ENCODE peak calls at places on chromosomes 13 and 19, in six cellular contexts. One of them, this sample, is unnamed.

GRCh38 chr19:35828694-35829301 is 16.2 kb upstream of the PRODH2 start:
- DNase-seq in CD4-positive, alpha-beta memory T cell: peak
- DNase-seq in heart right ventricle: peak
- DNase-seq in stimulated activated naive CD8-positive, alpha-beta T cell treated with anti-CD3 and anti-CD28 coated beads, Interleukin-15, Interleukin-2, amounts not matched to agents 100 U/mL and 50 U/mL, for 24 hours: peak
- DNase-seq in kidney epithelial cell: peak
- DNase-seq in uterus: peak
- DNase-seq in this sample: peak

GRCh38 chr19:32240316-32240715 is 105.1 kb upstream of the ZNF507 start:
- DNase-seq in CD4-positive, alpha-beta memory T cell: no peak
- DNase-seq in uterus: no peak
- DNase-seq in stimulated activated naive CD8-positive, alpha-beta T cell treated with anti-CD3 and anti-CD28 coated beads, Interleukin-15, Interleukin-2, amounts not matched to agents 100 U/mL and 50 U/mL, for 24 hours: no peak
- DNase-seq in heart right ventricle: no peak
- DNase-seq in kidney epithelial cell: no peak
- DNase-seq in this sample: no peak

GRCh38 chr19:38898788-38899446 is 501 bp downstream of the SIRT2 start:
- DNase-seq in stimulated activated naive CD8-positive, alpha-beta T cell treated with anti-CD3 and anti-CD28 coated beads, Interleukin-15, Interleukin-2, amounts not matched to agents 100 U/mL and 50 U/mL, for 24 hours: no peak
- DNase-seq in kidney epithelial cell: no peak
- DNase-seq in heart right ventricle: no peak
- DNase-seq in CD4-positive, alpha-beta memory T cell: no peak
- DNase-seq in uterus: peak
- DNase-seq in this sample: no peak

GRCh38 chr13:95896302-95896701 is 156.9 kb downstream of the UGGT2 start:
- DNase-seq in uterus: no peak
- DNase-seq in heart right ventricle: no peak
- DNase-seq in kidney epithelial cell: no peak
- DNase-seq in stimulated activated naive CD8-positive, alpha-beta T cell treated with anti-CD3 and anti-CD28 coated beads, Interleukin-15, Interleukin-2, amounts not matched to agents 100 U/mL and 50 U/mL, for 24 hours: no peak
- DNase-seq in CD4-positive, alpha-beta memory T cell: no peak
- DNase-seq in this sample: no peak

GRCh38 chr19:53810187-53810546 is 13.9 kb downstream of the NLRP12 start:
- DNase-seq in kidney epithelial cell: no peak
- DNase-seq in CD4-positive, alpha-beta memory T cell: no peak
- DNase-seq in heart right ventricle: no peak
- DNase-seq in stimulated activated naive CD8-positive, alpha-beta T cell treated with anti-CD3 and anti-CD28 coated beads, Interleukin-15, Interleukin-2, amounts not matched to agents 100 U/mL and 50 U/mL, for 24 hours: no peak
- DNase-seq in uterus: no peak
- DNase-seq in this sample: no peak

GRCh38 chr13:34779171-34779570 is 162.9 kb upstream of the NBEA start:
- DNase-seq in kidney epithelial cell: no peak
- DNase-seq in heart right ventricle: no peak
- DNase-seq in CD4-positive, alpha-beta memory T cell: no peak
- DNase-seq in uterus: no peak
- DNase-seq in stimulated activated naive CD8-positive, alpha-beta T cell treated with anti-CD3 and anti-CD28 coated beads, Interleukin-15, Interleukin-2, amounts not matched to agents 100 U/mL and 50 U/mL, for 24 hours: no peak
- DNase-seq in this sample: no peak

GRCh38 chr19:58328999-58329398 is 2.2 kb downstream of the ZSCAN22 start:
- DNase-seq in kidney epithelial cell: no peak
- DNase-seq in uterus: no peak
- DNase-seq in CD4-positive, alpha-beta memory T cell: no peak
- DNase-seq in stimulated activated naive CD8-positive, alpha-beta T cell treated with anti-CD3 and anti-CD28 coated beads, Interleukin-15, Interleukin-2, amounts not matched to agents 100 U/mL and 50 U/mL, for 24 hours: peak
- DNase-seq in heart right ventricle: no peak
- DNase-seq in this sample: no peak

GRCh38 chr19:33419763-33420080 is 46.2 kb downstream of the CEBPG start:
- DNase-seq in uterus: no peak
- DNase-seq in stimulated activated naive CD8-positive, alpha-beta T cell treated with anti-CD3 and anti-CD28 coated beads, Interleukin-15, Interleukin-2, amounts not matched to agents 100 U/mL and 50 U/mL, for 24 hours: no peak
- DNase-seq in kidney epithelial cell: no peak
- DNase-seq in CD4-positive, alpha-beta memory T cell: no peak
- DNase-seq in heart right ventricle: no peak
- DNase-seq in this sample: no peak

GRCh38 chr19:48698046-48698445 is 2.3 kb downstream of the FUT2 start:
- DNase-seq in kidney epithelial cell: no peak
- DNase-seq in uterus: no peak
- DNase-seq in heart right ventricle: no peak
- DNase-seq in stimulated activated naive CD8-positive, alpha-beta T cell treated with anti-CD3 and anti-CD28 coated beads, Interleukin-15, Interleukin-2, amounts not matched to agents 100 U/mL and 50 U/mL, for 24 hours: no peak
- DNase-seq in CD4-positive, alpha-beta memory T cell: no peak
- DNase-seq in this sample: no peak

GRCh38 chr19:49058592-49058991 is 1.0 kb upstream of the CGB7 start:
- DNase-seq in heart right ventricle: no peak
- DNase-seq in uterus: no peak
- DNase-seq in kidney epithelial cell: no peak
- DNase-seq in stimulated activated naive CD8-positive, alpha-beta T cell treated with anti-CD3 and anti-CD28 coated beads, Interleukin-15, Interleukin-2, amounts not matched to agents 100 U/mL and 50 U/mL, for 24 hours: peak
- DNase-seq in CD4-positive, alpha-beta memory T cell: no peak
- DNase-seq in this sample: no peak

GRCh38 chr13:31175847-31176536 is 14.3 kb upstream of the HSPH1 start:
- DNase-seq in stimulated activated naive CD8-positive, alpha-beta T cell treated with anti-CD3 and anti-CD28 coated beads, Interleukin-15, Interleukin-2, amounts not matched to agents 100 U/mL and 50 U/mL, for 24 hours: no peak
- DNase-seq in kidney epithelial cell: no peak
- DNase-seq in uterus: no peak
- DNase-seq in heart right ventricle: no peak
- DNase-seq in CD4-positive, alpha-beta memory T cell: no peak
- DNase-seq in this sample: no peak

GRCh38 chr19:56538761-56539263 is at the start of gene ZFP28:
- DNase-seq in uterus: peak
- DNase-seq in CD4-positive, alpha-beta memory T cell: no peak
- DNase-seq in stimulated activated naive CD8-positive, alpha-beta T cell treated with anti-CD3 and anti-CD28 coated beads, Interleukin-15, Interleukin-2, amounts not matched to agents 100 U/mL and 50 U/mL, for 24 hours: peak
- DNase-seq in heart right ventricle: peak
- DNase-seq in kidney epithelial cell: no peak
- DNase-seq in this sample: no peak

GRCh38 chr19:15250635-15250993 is 18.4 kb upstream of the EPHX3 start:
- DNase-seq in CD4-positive, alpha-beta memory T cell: no peak
- DNase-seq in heart right ventricle: no peak
- DNase-seq in kidney epithelial cell: no peak
- DNase-seq in uterus: no peak
- DNase-seq in stimulated activated naive CD8-positive, alpha-beta T cell treated with anti-CD3 and anti-CD28 coated beads, Interleukin-15, Interleukin-2, amounts not matched to agents 100 U/mL and 50 U/mL, for 24 hours: no peak
- DNase-seq in this sample: no peak

GRCh38 chr13:59391696-59392095 is 772.0 kb downstream of the DIAPH3 start:
- DNase-seq in kidney epithelial cell: no peak
- DNase-seq in heart right ventricle: peak
- DNase-seq in uterus: peak
- DNase-seq in stimulated activated naive CD8-positive, alpha-beta T cell treated with anti-CD3 and anti-CD28 coated beads, Interleukin-15, Interleukin-2, amounts not matched to agents 100 U/mL and 50 U/mL, for 24 hours: peak
- DNase-seq in CD4-positive, alpha-beta memory T cell: peak
- DNase-seq in this sample: peak

GRCh38 chr13:113602291-113602970 is 17.9 kb downstream of the TFDP1 start:
- DNase-seq in kidney epithelial cell: no peak
- DNase-seq in CD4-positive, alpha-beta memory T cell: no peak
- DNase-seq in uterus: no peak
- DNase-seq in heart right ventricle: no peak
- DNase-seq in stimulated activated naive CD8-positive, alpha-beta T cell treated with anti-CD3 and anti-CD28 coated beads, Interleukin-15, Interleukin-2, amounts not matched to agents 100 U/mL and 50 U/mL, for 24 hours: no peak
- DNase-seq in this sample: no peak

GRCh38 chr13:113915012-113915763 is 51.3 kb upstream of the GAS6 start:
- DNase-seq in uterus: no peak
- DNase-seq in kidney epithelial cell: no peak
- DNase-seq in stimulated activated naive CD8-positive, alpha-beta T cell treated with anti-CD3 and anti-CD28 coated beads, Interleukin-15, Interleukin-2, amounts not matched to agents 100 U/mL and 50 U/mL, for 24 hours: no peak
- DNase-seq in CD4-positive, alpha-beta memory T cell: no peak
- DNase-seq in heart right ventricle: no peak
- DNase-seq in this sample: no peak

GRCh38 chr13:67139551-67139950 is 90.6 kb downstream of the PCDH9 start:
- DNase-seq in uterus: no peak
- DNase-seq in stimulated activated naive CD8-positive, alpha-beta T cell treated with anti-CD3 and anti-CD28 coated beads, Interleukin-15, Interleukin-2, amounts not matched to agents 100 U/mL and 50 U/mL, for 24 hours: no peak
- DNase-seq in CD4-positive, alpha-beta memory T cell: no peak
- DNase-seq in kidney epithelial cell: no peak
- DNase-seq in heart right ventricle: no peak
- DNase-seq in this sample: no peak

GRCh38 chr13:30577381-30577780 is 40.3 kb upstream of the USPL1 start:
- DNase-seq in uterus: no peak
- DNase-seq in stimulated activated naive CD8-positive, alpha-beta T cell treated with anti-CD3 and anti-CD28 coated beads, Interleukin-15, Interleukin-2, amounts not matched to agents 100 U/mL and 50 U/mL, for 24 hours: peak
- DNase-seq in kidney epithelial cell: peak
- DNase-seq in heart right ventricle: no peak
- DNase-seq in CD4-positive, alpha-beta memory T cell: peak
- DNase-seq in this sample: peak

GRCh38 chr13:62525652-62526051 is 1110.0 kb upstream of the PCDH20 start:
- DNase-seq in kidney epithelial cell: no peak
- DNase-seq in stimulated activated naive CD8-positive, alpha-beta T cell treated with anti-CD3 and anti-CD28 coated beads, Interleukin-15, Interleukin-2, amounts not matched to agents 100 U/mL and 50 U/mL, for 24 hours: no peak
- DNase-seq in heart right ventricle: no peak
- DNase-seq in uterus: no peak
- DNase-seq in CD4-positive, alpha-beta memory T cell: no peak
- DNase-seq in this sample: no peak

This sample was measured in immature natural killer cell.